ENCODE peak calls at places on chromosomes 4 and X, in seven cellular contexts. W is stomach, I is dorsolateral prefrontal cortex, Z is esophagus muscularis mucosa, T is mucosa of descending colon, E is lower lobe of right lung, F is bronchial epithelial cell. S is an unnamed sample.

GRCh38 chr4:36281384-36282106 is at the start of gene DTHD1:
- DNase-seq in E (no peak), W (no peak), I (no peak), T (no peak), F (peak; percentile 94), Z (no peak), S (no peak)

GRCh38 chrX:12327836-12328235 is 189.6 kb downstream of the FRMPD4 start:
- DNase-seq in T (no peak), W (no peak), I (no peak), Z (no peak), F (peak; percentile 21), E (no peak), S (peak; percentile 45)

GRCh38 chr4:3508542-3508941 is 23.7 kb downstream of the LRPAP1 start:
- DNase-seq in T (no peak), Z (no peak), F (no peak), I (no peak), E (no peak), W (no peak), S (no peak)

GRCh38 chr4:23084559-23085248 is 392.0 kb downstream of the GBA3 start:
- DNase-seq in E (no peak), I (no peak), F (peak; percentile 33), W (no peak), T (no peak), Z (no peak), S (no peak)

GRCh38 chrX:24443943-24444342 is 21.1 kb upstream of the PDK3 start:
- DNase-seq in F (no peak), T (no peak), I (no peak), W (no peak), Z (no peak), E (no peak), S (no peak)

GRCh38 chrX:23884427-23885024 is 23.2 kb downstream of the APOO start:
- DNase-seq in Z (no peak), E (no peak), I (no peak), W (no peak), F (peak; percentile 23), T (no peak), S (peak; percentile 80)

GRCh38 chr4:61182915-61183314 is 17.2 kb upstream of the ADGRL3 start:
- DNase-seq in F (no peak), I (no peak), E (no peak), W (no peak), T (no peak), Z (no peak), S (no peak)

GRCh38 chr4:141636077-141636770 is at the start of gene IL15:
- DNase-seq in W (peak; percentile 79), E (peak; percentile 84), T (peak; percentile 94), Z (no peak), F (peak; percentile 29), I (no peak), S (peak; percentile 70)

GRCh38 chr4:39502034-39502658 is 25.1 kb downstream of the UGDH start:
- DNase-seq in T (no peak), W (no peak), Z (no peak), F (peak; percentile 61), E (no peak), I (no peak), S (peak; percentile 60)

GRCh38 chr4:55184600-55185523 is 59.5 kb upstream of the KDR start:
- DNase-seq in F (no peak), Z (no peak), I (no peak), E (no peak), T (peak; percentile 74), W (peak; percentile 29), S (peak; percentile 73)

GRCh38 chr4:4299006-4299405 is 9.0 kb downstream of the ZBTB49 start:
- DNase-seq in T (no peak), E (no peak), W (peak; percentile 9), I (no peak), Z (no peak), F (no peak), S (no peak)

GRCh38 chrX:108947205-108947604 is 210.8 kb upstream of the IRS4 start:
- DNase-seq in T (no peak), E (no peak), W (no peak), Z (no peak), I (no peak), F (no peak), S (no peak)

GRCh38 chrX:141469469-141469868 is 115.1 kb downstream of the SPANXA1 start:
- DNase-seq in I (no peak), E (no peak), Z (no peak), T (no peak), F (peak; percentile 7), W (no peak), S (peak; percentile 60)

GRCh38 chrX:254630-255215 is 26.5 kb upstream of the PLCXD1 start:
- DNase-seq in I (no peak), E (peak; percentile 50), F (no peak), T (no peak), Z (peak; percentile 64), W (peak; percentile 22), S (no peak)

GRCh38 chr4:76737180-76737579 is 160.8 kb downstream of the SOWAHB start:
- DNase-seq in F (no peak), Z (no peak), I (no peak), E (no peak), T (no peak), W (no peak), S (peak; percentile 12)

GRCh38 chr4:122798101-122798500 is 28.5 kb upstream of the FGF2 start:
- DNase-seq in Z (no peak), E (no peak), W (no peak), T (peak; percentile 23), I (no peak), F (peak; percentile 84), S (peak; percentile 94)

GRCh38 chr4:152776352-152776751 is 3.2 kb downstream of the TIGD4 start:
- DNase-seq in Z (no peak), W (no peak), E (no peak), F (peak; percentile 51), T (no peak), I (no peak), S (peak; percentile 31)

GRCh38 chrX:140151316-140151715 is 186.0 kb upstream of the CXorf66 start:
- DNase-seq in T (no peak), E (no peak), F (peak; percentile 82), W (no peak), I (no peak), Z (no peak), S (no peak)

GRCh38 chr4:522911-523443 is 24.0 kb downstream of the PIGG start:
- DNase-seq in T (no peak), I (no peak), F (no peak), W (no peak), E (no peak), Z (no peak), S (no peak)

GRCh38 chr4:2413821-2414610 is 4.4 kb downstream of the ZFYVE28 start:
- DNase-seq in T (peak; percentile 88), F (peak; percentile 37), W (peak; percentile 38), E (peak; percentile 43), Z (no peak), I (no peak), S (peak; percentile 64)

GRCh38 chr4:159484049-159484448 is 381.2 kb downstream of the RAPGEF2 start:
- DNase-seq in T (no peak), W (no peak), I (no peak), Z (no peak), F (peak; percentile 6), E (no peak), S (no peak)

GRCh38 chr4:129565214-129565613 is 469.3 kb downstream of the C4orf33 start:
- DNase-seq in T (no peak), E (no peak), F (no peak), Z (no peak), W (no peak), I (no peak), S (no peak)

DNA sequence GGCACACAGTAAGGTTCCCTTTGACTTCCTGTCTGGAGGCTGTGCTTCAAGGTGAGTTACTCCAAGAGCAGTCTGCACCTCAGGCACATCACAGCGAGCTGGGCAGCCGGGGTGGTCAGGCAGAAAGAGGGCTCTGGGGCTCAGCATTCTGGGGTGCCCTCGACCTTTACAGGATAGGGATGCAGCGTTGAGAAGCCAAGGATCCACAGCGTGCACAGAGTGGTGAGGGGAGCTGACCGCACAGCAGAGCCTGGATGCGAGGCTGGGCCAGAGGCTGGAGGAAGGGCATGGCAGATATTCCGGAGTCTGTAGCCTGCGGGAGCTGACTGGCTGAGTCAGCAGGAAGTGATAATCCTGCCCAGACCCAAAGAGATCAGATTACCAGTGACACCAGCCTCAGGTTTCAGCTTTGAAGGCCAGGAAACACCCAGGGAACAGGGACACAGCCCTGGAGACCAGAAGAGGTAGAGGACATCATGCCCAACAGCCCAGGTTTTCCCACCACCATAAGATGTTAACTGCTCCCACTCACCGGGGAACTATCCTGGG is 38.4 kb upstream of the PDLIM3 start:
- DNase-seq in Z (no peak), E (no peak), F (peak; percentile 81), I (no peak), W (no peak), T (no peak), S (peak; percentile 82)
- H3K4me3 ChIP-seq in Z (no peak overlapping the region), E (no peak overlapping the region), F (no peak overlapping the region), I (no peak overlapping the region), W (no peak overlapping the region), T (no peak overlapping the region), S (no peak overlapping the region)

DNA sequence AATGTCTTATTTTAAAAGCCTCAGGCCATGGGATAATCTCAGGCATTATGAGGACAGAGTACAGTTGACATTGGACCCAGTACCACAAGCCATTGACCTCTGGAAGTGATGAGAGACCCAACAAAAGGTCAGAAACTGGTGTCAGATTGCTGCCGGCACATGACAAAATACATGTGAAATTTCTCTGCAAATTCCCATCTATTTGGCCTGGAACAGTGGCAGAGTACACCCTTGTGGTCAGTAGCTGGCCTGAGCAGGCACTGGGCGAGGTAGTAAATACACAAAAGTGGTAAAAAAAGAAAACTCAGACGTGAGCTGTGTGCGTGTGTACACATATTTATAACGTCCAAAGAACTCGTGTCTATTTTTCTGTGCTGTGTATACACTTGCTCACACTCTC is 155.5 kb downstream of the DHX15 start:
- DNase-seq in F (no peak), W (no peak), E (no peak), Z (no peak), I (no peak), T (no peak), S (no peak)
- TF ChIP-seq CTCF in F (no peak), W (no peak), E (no peak), Z (no peak), I (no peak), T (no peak), S (no peak)

GRCh38 chr4:42391356-42391675 is 6.0 kb upstream of the SHISA3 start:
- DNase-seq in F (no peak), Z (no peak), I (no peak), W (no peak), T (no peak), E (no peak), S (no peak)
- H3K4me3 ChIP-seq in F (no peak overlapping the region), Z (no peak overlapping the region), I (no peak overlapping the region), W (no peak overlapping the region), T (no peak overlapping the region), E (no peak overlapping the region), S (no peak overlapping the region)

GRCh38 chr4:25702848-25703247 is 47.2 kb downstream of the SLC34A2 start:
- DNase-seq in I (peak; percentile 20), T (no peak), E (no peak), F (no peak), Z (no peak), W (no peak), S (peak; percentile 72)
- TF ChIP-seq CTCF in I (no peak), T (no peak), E (no peak), F (no peak), Z (no peak), W (no peak), S (no peak)